ENCODE peak calls at places on chromosomes 4 and X, in ten cellular contexts. H is non-pigmented ciliary epithelial cell; L is tibial nerve; W is cardiac muscle cell; D is epithelial cell of esophagus; E is activated CD4-positive, alpha-beta T cell treated with anti-CD3 and anti-CD28 coated beads for 4 hours; R is SW480; C is effector CD4-positive, alpha-beta T cell; T is GM23248; G is COR-L47. N is an unnamed sample.
A peak's percentile ranks its signal among the peaks of the same experiment; 100 is the strongest.

GRCh38 chr4:42579903-42580302 is 77.0 kb downstream of the ATP8A1 start:
- DNase-seq in G (no peak), R (no peak), T (no peak), H (no peak), L (no peak), E (no peak), D (no peak), W (no peak), C (no peak), N (no peak)

GRCh38 chr4:159013692-159014091 is 89.2 kb upstream of the RAPGEF2 start:
- DNase-seq in C (no peak), T (no peak), D (no peak), R (no peak), W (no peak), G (no peak), H (no peak), L (no peak), E (no peak), N (no peak)

GRCh38 chr4:92387459-92388069 is 83.8 kb downstream of the GRID2 start:
- DNase-seq in W (peak; percentile 70), E (no peak), T (peak; percentile 59), R (peak; percentile 42), L (peak; percentile 10), D (peak; percentile 69), G (peak; percentile 42), H (no peak), C (no peak), N (no peak)

GRCh38 chr4:142120921-142121320 is 484.5 kb downstream of the IL15 start:
- DNase-seq in W (no peak), T (no peak), C (no peak), D (no peak), H (no peak), E (no peak), G (no peak), L (no peak), R (no peak), N (no peak)

GRCh38 chrX:22795680-22796079 is 204.1 kb upstream of the DDX53 start:
- DNase-seq in L (no peak), W (no peak), D (peak; percentile 75), G (no peak), R (no peak), E (no peak), T (no peak), C (no peak), H (no peak), N (no peak)

GRCh38 chr4:82666970-82667665 is 105.3 kb upstream of the TMEM150C start:
- DNase-seq in L (no peak), R (no peak), H (no peak), T (peak; percentile 29), C (no peak), W (no peak), D (no peak), G (no peak), E (no peak), N (no peak)

GRCh38 chrX:10111364-10112148 is 45.2 kb upstream of the CLCN4 start:
- DNase-seq in L (no peak), C (peak; percentile 50), T (peak; percentile 42), H (no peak), W (no peak), E (peak; percentile 63), R (no peak), D (no peak), G (no peak), N (peak; percentile 14)

GRCh38 chrX:74293343-74293946 is 10.5 kb upstream of the ZCCHC13 start:
- DNase-seq in L (peak; percentile 55), R (peak; percentile 81), T (peak; percentile 86), H (peak; percentile 11), G (peak; percentile 57), D (peak; percentile 63), C (peak; percentile 47), W (peak; percentile 82), E (peak; percentile 63), N (peak; percentile 24)

GRCh38 chr4:94895081-94895480 is 137.3 kb downstream of the BMPR1B start:
- DNase-seq in R (no peak), T (no peak), W (no peak), E (no peak), C (no peak), D (no peak), L (no peak), G (no peak), H (no peak), N (no peak)

GRCh38 chrX:151981129-151981528 is 6.7 kb upstream of the GABRE start:
- DNase-seq in H (no peak), D (peak; percentile 88), R (no peak), C (no peak), T (peak; percentile 88), L (no peak), G (no peak), E (no peak), W (no peak), N (no peak)